ENCODE peak calls at places on chromosomes 16 and 17, in nine cellular contexts. Y is PC-3, L is IMR-90, X is colonic mucosa, R is thyroid gland, C is H9, Q is AG04450, S is pancreas, W is progenitor cell of endocrine pancreas. F is an unnamed sample.
A peak's percentile ranks its signal among the peaks of the same experiment; 100 is the strongest.

GRCh38 chr17:10041287-10041612 is 136.2 kb upstream of the RCVRN start:
- DNase-seq in R (no peak), X (no peak), S (no peak), W (no peak), C (no peak), Y (no peak), Q (no peak), L (no peak), F (no peak)

GRCh38 chr16:78735337-78735736 is 635.9 kb downstream of the WWOX start:
- DNase-seq in Q (no peak), R (no peak), X (no peak), W (no peak), C (no peak), Y (no peak), L (no peak), S (no peak), F (no peak)

GRCh38 chr17:81328925-81329278 is 33.8 kb upstream of the SLC38A10 start:
- DNase-seq in Q (no peak), C (no peak), W (no peak), L (no peak), S (no peak), R (no peak), X (no peak), Y (peak; percentile 43), F (no peak)

GRCh38 chr16:3215601-3216262 is 19.2 kb downstream of the ZNF200 start:
- DNase-seq in C (no peak), X (no peak), R (no peak), L (no peak), Q (no peak), S (no peak), W (no peak), Y (no peak), F (no peak)

GRCh38 chr17:48555616-48556533 is 11.0 kb upstream of the HOXB2 start:
- DNase-seq in C (peak; percentile 69), Y (peak; percentile 41), R (no peak), Q (no peak), W (no peak), X (no peak), S (no peak), L (peak; percentile 63), F (no peak)

GRCh38 chr17:67058036-67058435 is 13.7 kb downstream of the CACNG1 start:
- DNase-seq in Q (no peak), Y (no peak), R (no peak), W (no peak), C (peak; percentile 12), X (peak; percentile 11), S (no peak), L (no peak), F (no peak)

GRCh38 chr16:12455287-12455798 is 348.3 kb downstream of the CPPED1 start:
- DNase-seq in C (peak; percentile 86), Y (peak; percentile 66), W (peak; percentile 56), S (peak; percentile 56), L (peak; percentile 55), X (peak; percentile 45), Q (no peak), R (peak; percentile 72), F (no peak)

GRCh38 chr16:12601290-12601900 is 202.3 kb downstream of the CPPED1 start:
- DNase-seq in S (no peak), X (no peak), W (no peak), C (peak; percentile 19), Q (no peak), Y (no peak), R (no peak), L (no peak), F (no peak)

GRCh38 chr17:78252111-78252634 is 20.7 kb downstream of the TMEM235 start:
- DNase-seq in W (no peak), C (peak; percentile 43), S (no peak), R (no peak), Q (no peak), X (peak; percentile 42), Y (no peak), L (no peak), F (no peak)

GRCh38 chr17:80799553-80800403 is 191.9 kb upstream of the CHMP6 start:
- DNase-seq in Q (no peak), Y (no peak), S (no peak), C (peak; percentile 22), L (no peak), R (no peak), X (no peak), W (no peak), F (no peak)

GRCh38 chr17:57853695-57854094 is 3.9 kb upstream of the MRPS23 start:
- DNase-seq in R (peak; percentile 85), Q (no peak), W (no peak), Y (no peak), C (no peak), X (no peak), S (peak; percentile 74), L (no peak), F (no peak)

GRCh38 chr16:72255785-72256184 is 83.8 kb upstream of the PMFBP1 start:
- DNase-seq in L (no peak), C (no peak), W (no peak), S (no peak), R (no peak), Y (no peak), X (no peak), Q (no peak), F (no peak)
- TF ChIP-seq CTCF in L (no peak), C (no peak), W (no peak), S (no peak), R (no peak), Y (no peak), X (no peak), Q (no peak), F (no peak)

GRCh38 chr17:42547698-42548069 is 5.0 kb upstream of the HSD17B1 start:
- DNase-seq in L (no peak), R (no peak), X (no peak), W (no peak), Y (no peak), Q (no peak), S (no peak), C (no peak), F (no peak)

GRCh38 chr17:42547001-42547461 is 5.7 kb upstream of the HSD17B1 start:
- DNase-seq in W (no peak), C (no peak), Q (no peak), X (no peak), L (no peak), S (no peak), R (no peak), Y (no peak), F (no peak)

GRCh38 chr17:42548993-42549755 is 3.5 kb upstream of the HSD17B1 start:
- DNase-seq in W (no peak), X (no peak), R (no peak), Q (no peak), C (no peak), Y (no peak), S (no peak), L (no peak), F (no peak)

GRCh38 chr17:42544874-42545283 is 7.8 kb upstream of the HSD17B1 start:
- DNase-seq in S (no peak), Q (no peak), W (no peak), X (no peak), L (no peak), R (no peak), C (no peak), Y (no peak), F (no peak)

DNA sequence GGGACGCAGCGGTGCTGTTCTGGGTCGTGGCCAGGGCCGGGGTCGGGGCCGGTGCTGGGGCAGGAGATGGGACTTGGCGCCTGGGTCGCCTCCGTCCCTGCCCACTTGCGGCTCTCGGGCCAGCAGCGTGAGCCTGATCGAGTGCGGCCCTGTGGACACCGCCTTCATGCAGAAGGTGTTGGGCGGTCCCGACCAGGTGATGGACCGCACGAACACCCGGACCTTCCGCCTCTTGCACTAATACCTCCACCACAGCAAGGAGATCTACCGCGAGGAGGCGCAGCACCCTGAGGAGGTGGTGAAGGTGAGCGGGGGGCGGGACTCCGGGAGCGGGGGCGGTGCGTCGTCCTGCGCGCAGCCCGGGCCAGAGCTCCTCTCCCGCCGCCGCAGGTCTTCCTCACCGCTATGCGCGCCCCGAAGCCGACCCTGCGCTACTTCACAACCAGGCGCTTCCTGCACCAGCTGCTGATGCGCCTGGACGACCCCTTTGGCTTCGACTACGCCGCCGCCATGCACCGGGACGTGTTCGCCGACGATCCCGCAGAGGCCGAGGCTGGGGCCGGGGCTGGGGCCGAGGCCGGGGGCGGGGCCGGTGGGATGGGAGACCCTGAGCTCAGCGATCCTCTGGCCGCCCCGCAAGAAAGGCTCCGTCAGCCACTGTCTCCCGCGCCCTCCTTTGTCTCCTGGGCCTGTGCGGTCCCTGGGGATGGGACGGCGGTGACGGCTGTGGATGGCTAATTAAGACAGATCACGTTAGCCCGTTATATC is 4.5 kb upstream of the HSD17B1 start:
- DNase-seq in Y (peak; percentile 81), S (peak; percentile 90), L (no peak), Q (no peak), W (peak; percentile 77), R (peak; percentile 93), C (peak; percentile 97), X (peak; percentile 93), F (no peak)
- TF ChIP-seq CTCF in Y (peak; percentile 62), S (peak; percentile 34), L (no peak), Q (peak; percentile 17), W (peak; percentile 67), R (no peak), C (peak; percentile 76), X (peak; percentile 32), F (peak; percentile 52)

GRCh38 chr17:14107889-14108288 is 38.6 kb downstream of the COX10 start:
- DNase-seq in S (no peak), Q (no peak), R (no peak), X (no peak), C (no peak), Y (no peak), W (no peak), L (peak; percentile 37), F (no peak)
- TF ChIP-seq CTCF in S (no peak), Q (no peak), R (no peak), X (no peak), C (no peak), Y (no peak), W (no peak), L (no peak), F (no peak)

DNA sequence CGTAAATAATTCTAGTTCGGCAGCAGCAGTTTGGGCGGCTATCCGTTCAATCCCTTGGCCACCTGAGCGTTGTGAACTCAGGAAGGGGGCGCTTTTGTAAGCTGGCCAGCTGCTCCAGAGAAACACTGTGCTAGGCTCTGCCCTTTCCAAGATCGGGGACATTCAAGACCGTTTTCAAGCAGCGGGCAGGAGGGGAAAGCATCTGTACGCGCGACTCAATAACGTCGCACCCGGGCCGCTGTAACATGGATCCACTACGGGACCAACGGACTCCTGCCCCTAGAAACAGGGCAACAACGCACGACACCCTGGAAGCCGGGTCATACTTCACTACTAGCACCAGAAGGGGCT is 463 bp downstream of the TOP2A start:
- DNase-seq in W (no peak), L (peak; percentile 5), S (no peak), Y (no peak), C (peak; percentile 51), X (peak; percentile 43), Q (no peak), R (no peak), F (no peak)
- TF ChIP-seq CTCF in W (peak; percentile 12), L (no peak), S (no peak), Y (no peak), C (no peak), X (no peak), Q (no peak), R (no peak), F (no peak)

F was measured in AG04449.